ENCODE peak calls at places on chromosomes 6 and 20, in nine cellular contexts. F is glutamatergic neuron, A is AG04450, N is dorsolateral prefrontal cortex, K is GM12878, W is OCI-LY7, Z is H1, I is nephron progenitor cell, L is stomach. D is an unnamed sample.

GRCh38 chr20:54526801-54527200 is 51.4 kb downstream of the DOK5 start:
- DNase-seq in F (no peak), A (no peak), N (no peak), K (no peak), W (no peak), Z (no peak), I (no peak), L (no peak), D (no peak)

GRCh38 chr20:47789081-47789998 is 4.1 kb upstream of the SULF2 start:
- DNase-seq in F (no peak), A (no peak), N (no peak), K (no peak), W (no peak), Z (no peak), I (peak; percentile 26), L (no peak), D (no peak)

GRCh38 chr20:62120990-62121775 is 1.1 kb upstream of the LSM14B start:
- DNase-seq in F (no peak), A (no peak), N (no peak), K (no peak), W (peak; percentile 71), Z (no peak), I (no peak), L (no peak), D (no peak)

GRCh38 chr6:167569041-167569805 is 244.3 kb downstream of the TTLL2 start:
- DNase-seq in F (no peak), A (no peak), N (no peak), K (no peak), W (no peak), Z (no peak), I (no peak), L (no peak), D (no peak)

GRCh38 chr6:41200296-41200900 is 551 bp downstream of the TREML2 start:
- DNase-seq in F (no peak), A (no peak), N (no peak), K (peak; percentile 58), W (peak; percentile 73), Z (no peak), I (no peak), L (peak; percentile 34), D (no peak)

GRCh38 chr6:14254505-14254904 is 136.9 kb downstream of the CD83 start:
- DNase-seq in F (no peak), A (no peak), N (no peak), K (peak; percentile 53), W (peak; percentile 88), Z (no peak), I (no peak), L (no peak), D (peak; percentile 63)

GRCh38 chr6:72621243-72622093 is at the start of gene KCNQ5:
- DNase-seq in F (peak; percentile 33), A (no peak), N (no peak), K (no peak), W (peak; percentile 73), Z (no peak), I (peak; percentile 35), L (no peak), D (peak; percentile 73)

GRCh38 chr6:21441386-21441785 is 152.2 kb upstream of the SOX4 start:
- DNase-seq in F (no peak), A (no peak), N (no peak), K (no peak), W (no peak), Z (no peak), I (no peak), L (no peak), D (no peak)

GRCh38 chr20:47352332-47353223 is 3.9 kb downstream of the ZMYND8 start:
- DNase-seq in F (no peak), A (no peak), N (peak; percentile 62), K (no peak), W (peak; percentile 14), Z (no peak), I (no peak), L (peak; percentile 86), D (no peak)

GRCh38 chr6:291148-291696 is 1.1 kb upstream of the DUSP22 start:
- DNase-seq in F (no peak), A (no peak), N (no peak), K (no peak), W (peak; percentile 41), Z (no peak), I (no peak), L (no peak), D (peak; percentile 50)

GRCh38 chr6:130377911-130378310 is 12.1 kb downstream of the TMEM200A start:
- DNase-seq in F (no peak), A (no peak), N (no peak), K (no peak), W (no peak), Z (no peak), I (no peak), L (no peak), D (no peak)

DNA sequence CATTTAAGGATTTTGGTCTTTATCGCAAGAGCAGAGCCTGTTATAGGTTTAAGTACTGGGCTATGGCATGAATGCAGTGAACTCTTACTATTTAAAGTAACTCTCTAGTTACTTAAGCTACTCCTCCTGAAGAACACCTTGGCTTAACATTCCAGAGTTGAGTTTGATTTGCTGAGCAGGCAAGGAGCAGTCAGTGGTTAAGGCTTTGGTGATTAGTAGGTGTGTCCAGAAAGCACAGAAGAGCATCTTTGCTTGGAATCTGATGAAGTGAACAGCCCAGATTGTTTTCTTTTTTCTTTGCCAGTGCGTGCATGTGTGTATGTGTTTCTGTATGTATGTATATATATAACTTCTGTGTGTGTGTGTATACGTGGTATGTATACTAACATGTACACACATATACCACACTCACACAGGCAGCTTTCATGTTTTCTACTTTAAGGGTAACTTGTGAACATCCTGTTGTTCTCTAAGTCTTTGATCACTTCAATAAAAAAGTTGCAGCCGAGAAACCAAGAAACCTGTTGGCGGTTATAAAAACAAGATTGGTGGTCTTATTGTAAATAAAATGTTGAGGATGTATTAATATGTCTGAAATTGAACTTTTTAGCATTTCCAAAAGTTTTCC is 56.2 kb upstream of the TULP4 start:
- DNase-seq in F (no peak), A (no peak), N (no peak), K (no peak), W (no peak), Z (no peak), I (no peak), L (no peak), D (no peak)
- TF ChIP-seq CTCF in F (no peak), A (no peak), N (no peak), K (no peak), W (no peak), Z (no peak), I (no peak), L (no peak), D (no peak)

GRCh38 chr6:127968394-127968793 is 67.5 kb upstream of the THEMIS start:
- DNase-seq in F (no peak), A (no peak), N (no peak), K (no peak), W (no peak), Z (no peak), I (no peak), L (no peak), D (no peak)
- TF ChIP-seq CTCF in F (peak; percentile 26), A (peak; percentile 11), N (no peak), K (no peak), W (no peak), Z (no peak), I (no peak), L (no peak), D (no peak)

GRCh38 chr6:4844108-4844507 is 67.9 kb downstream of the CDYL start:
- DNase-seq in F (peak; percentile 36), A (no peak), N (no peak), K (no peak), W (no peak), Z (no peak), I (no peak), L (no peak), D (no peak)
- TF ChIP-seq CTCF in F (peak; percentile 51), A (no peak), N (no peak), K (no peak), W (peak; percentile 76), Z (peak; percentile 83), I (no peak), L (no peak), D (no peak)

DNA sequence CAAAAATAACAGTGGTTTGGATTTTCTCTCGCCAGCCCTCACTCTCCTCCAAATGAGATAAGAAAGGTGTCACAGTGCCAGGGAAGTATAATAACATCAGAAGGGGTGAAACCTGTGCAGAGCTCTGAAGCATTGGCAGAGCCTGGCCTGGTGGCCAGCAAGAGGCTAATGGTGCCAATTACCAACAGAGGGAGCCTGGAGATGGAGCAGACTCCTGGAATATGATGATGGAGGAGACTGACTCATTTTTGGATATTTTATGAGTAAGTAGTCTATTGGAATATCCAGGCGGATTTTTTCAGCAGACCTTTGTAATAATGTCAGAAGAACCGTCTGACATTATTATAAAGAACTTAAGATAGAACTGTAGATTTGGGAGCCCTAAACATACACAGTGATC is 442.6 kb upstream of the MARCKS start:
- DNase-seq in F (peak; percentile 18), A (peak; percentile 36), N (peak; percentile 57), K (no peak), W (peak; percentile 4), Z (no peak), I (no peak), L (peak; percentile 54), D (no peak)
- TF ChIP-seq CTCF in F (no peak), A (peak; percentile 72), N (peak; percentile 17), K (peak; percentile 12), W (peak; percentile 34), Z (peak; percentile 17), I (no peak), L (peak; percentile 36), D (no peak)

GRCh38 chr6:134724653-134725340 is 225.1 kb downstream of the ALDH8A1 start:
- DNase-seq in F (no peak), A (peak; percentile 59), N (no peak), K (no peak), W (no peak), Z (no peak), I (no peak), L (no peak), D (no peak)
- TF ChIP-seq CTCF in F (no peak), A (no peak), N (no peak), K (no peak), W (no peak), Z (no peak), I (no peak), L (no peak), D (no peak)